ENCODE peak calls at places on chromosomes 7 and 10, in five cellular contexts. One of them, this sample, is unnamed.
A peak's percentile ranks its signal among the peaks of the same experiment; 100 is the strongest.

GRCh38 chr7:46391215-46391614 is 470.1 kb upstream of the IGFBP3 start:
- DNase-seq in GM23338: no peak
- DNase-seq in activated T-cell treated with anti-CD3 and anti-CD28 coated beads for 1 hour: no peak
- DNase-seq in SW 1271: no peak
- DNase-seq in stimulated activated CD4-positive, alpha-beta T cell treated with anti-CD3 and anti-CD28 coated beads, Interleukin-4, amount 100 ng/mL, for 24 hours: no peak
- DNase-seq in this sample: no peak

GRCh38 chr10:13390604-13391522 is 42.8 kb upstream of the SEPHS1 start:
- DNase-seq in GM23338: peak; percentile 45
- DNase-seq in activated T-cell treated with anti-CD3 and anti-CD28 coated beads for 1 hour: no peak
- DNase-seq in SW 1271: no peak
- DNase-seq in stimulated activated CD4-positive, alpha-beta T cell treated with anti-CD3 and anti-CD28 coated beads, Interleukin-4, amount 100 ng/mL, for 24 hours: no peak
- DNase-seq in this sample: no peak

GRCh38 chr7:30224511-30225031 is 59.8 kb upstream of the ZNRF2 start:
- DNase-seq in GM23338: no peak
- DNase-seq in activated T-cell treated with anti-CD3 and anti-CD28 coated beads for 1 hour: no peak
- DNase-seq in SW 1271: no peak
- DNase-seq in stimulated activated CD4-positive, alpha-beta T cell treated with anti-CD3 and anti-CD28 coated beads, Interleukin-4, amount 100 ng/mL, for 24 hours: no peak
- DNase-seq in this sample: no peak

GRCh38 chr10:70115948-70116682 is 16.5 kb downstream of the AIFM2 start:
- DNase-seq in GM23338: peak; percentile 84
- DNase-seq in activated T-cell treated with anti-CD3 and anti-CD28 coated beads for 1 hour: peak; percentile 37
- DNase-seq in SW 1271: peak; percentile 34
- DNase-seq in stimulated activated CD4-positive, alpha-beta T cell treated with anti-CD3 and anti-CD28 coated beads, Interleukin-4, amount 100 ng/mL, for 24 hours: peak; percentile 66
- DNase-seq in this sample: peak; percentile 71

GRCh38 chr10:78700816-78701520 is 367.8 kb upstream of the ZMIZ1 start:
- DNase-seq in GM23338: no peak
- DNase-seq in activated T-cell treated with anti-CD3 and anti-CD28 coated beads for 1 hour: no peak
- DNase-seq in SW 1271: no peak
- DNase-seq in stimulated activated CD4-positive, alpha-beta T cell treated with anti-CD3 and anti-CD28 coated beads, Interleukin-4, amount 100 ng/mL, for 24 hours: no peak
- DNase-seq in this sample: no peak

GRCh38 chr7:75962607-75963382 is 31.6 kb downstream of the TMEM120A start:
- DNase-seq in GM23338: no peak
- DNase-seq in activated T-cell treated with anti-CD3 and anti-CD28 coated beads for 1 hour: no peak
- DNase-seq in SW 1271: no peak
- DNase-seq in stimulated activated CD4-positive, alpha-beta T cell treated with anti-CD3 and anti-CD28 coated beads, Interleukin-4, amount 100 ng/mL, for 24 hours: no peak
- DNase-seq in this sample: no peak

GRCh38 chr7:151876112-151876898 is 610 bp downstream of the PRKAG2 start:
- DNase-seq in GM23338: peak; percentile 74
- DNase-seq in activated T-cell treated with anti-CD3 and anti-CD28 coated beads for 1 hour: peak; percentile 47
- DNase-seq in SW 1271: peak; percentile 63
- DNase-seq in stimulated activated CD4-positive, alpha-beta T cell treated with anti-CD3 and anti-CD28 coated beads, Interleukin-4, amount 100 ng/mL, for 24 hours: peak; percentile 70
- DNase-seq in this sample: no peak

GRCh38 chr10:37947526-37947925 is 28.9 kb downstream of the ZNF25 start:
- DNase-seq in GM23338: no peak
- DNase-seq in activated T-cell treated with anti-CD3 and anti-CD28 coated beads for 1 hour: no peak
- DNase-seq in SW 1271: no peak
- DNase-seq in stimulated activated CD4-positive, alpha-beta T cell treated with anti-CD3 and anti-CD28 coated beads, Interleukin-4, amount 100 ng/mL, for 24 hours: no peak
- DNase-seq in this sample: no peak

GRCh38 chr10:83375274-83375673 is 764.0 kb upstream of the GHITM start:
- DNase-seq in GM23338: no peak
- DNase-seq in activated T-cell treated with anti-CD3 and anti-CD28 coated beads for 1 hour: no peak
- DNase-seq in SW 1271: no peak
- DNase-seq in stimulated activated CD4-positive, alpha-beta T cell treated with anti-CD3 and anti-CD28 coated beads, Interleukin-4, amount 100 ng/mL, for 24 hours: no peak
- DNase-seq in this sample: no peak

GRCh38 chr7:97155897-97156418 is 38.5 kb downstream of the SDHAF3 start:
- DNase-seq in GM23338: no peak
- DNase-seq in activated T-cell treated with anti-CD3 and anti-CD28 coated beads for 1 hour: no peak
- DNase-seq in SW 1271: no peak
- DNase-seq in stimulated activated CD4-positive, alpha-beta T cell treated with anti-CD3 and anti-CD28 coated beads, Interleukin-4, amount 100 ng/mL, for 24 hours: no peak
- DNase-seq in this sample: no peak

GRCh38 chr10:46248651-46249131 is 38.1 kb upstream of the ANTXRL start:
- DNase-seq in GM23338: no peak
- DNase-seq in activated T-cell treated with anti-CD3 and anti-CD28 coated beads for 1 hour: no peak
- DNase-seq in SW 1271: no peak
- DNase-seq in stimulated activated CD4-positive, alpha-beta T cell treated with anti-CD3 and anti-CD28 coated beads, Interleukin-4, amount 100 ng/mL, for 24 hours: no peak
- DNase-seq in this sample: no peak

GRCh38 chr7:55521543-55522267 is 50.6 kb downstream of the VOPP1 start:
- DNase-seq in GM23338: peak; percentile 46
- DNase-seq in activated T-cell treated with anti-CD3 and anti-CD28 coated beads for 1 hour: no peak
- DNase-seq in SW 1271: no peak
- DNase-seq in stimulated activated CD4-positive, alpha-beta T cell treated with anti-CD3 and anti-CD28 coated beads, Interleukin-4, amount 100 ng/mL, for 24 hours: no peak
- DNase-seq in this sample: no peak

GRCh38 chr7:150323682-150324365 is 479 bp upstream of the ACTR3C start:
- DNase-seq in GM23338: no peak
- DNase-seq in activated T-cell treated with anti-CD3 and anti-CD28 coated beads for 1 hour: no peak
- DNase-seq in SW 1271: no peak
- DNase-seq in stimulated activated CD4-positive, alpha-beta T cell treated with anti-CD3 and anti-CD28 coated beads, Interleukin-4, amount 100 ng/mL, for 24 hours: peak; percentile 31
- DNase-seq in this sample: no peak

GRCh38 chr10:29642996-29643395 is 8.2 kb upstream of the SVIL start:
- DNase-seq in GM23338: no peak
- DNase-seq in activated T-cell treated with anti-CD3 and anti-CD28 coated beads for 1 hour: no peak
- DNase-seq in SW 1271: no peak
- DNase-seq in stimulated activated CD4-positive, alpha-beta T cell treated with anti-CD3 and anti-CD28 coated beads, Interleukin-4, amount 100 ng/mL, for 24 hours: no peak
- DNase-seq in this sample: no peak

GRCh38 chr10:46553238-46554049 is 3.0 kb downstream of the GPRIN2 start:
- DNase-seq in GM23338: no peak
- DNase-seq in activated T-cell treated with anti-CD3 and anti-CD28 coated beads for 1 hour: no peak
- DNase-seq in SW 1271: no peak
- DNase-seq in stimulated activated CD4-positive, alpha-beta T cell treated with anti-CD3 and anti-CD28 coated beads, Interleukin-4, amount 100 ng/mL, for 24 hours: peak; percentile 4
- DNase-seq in this sample: no peak

GRCh38 chr7:70142247-70142932 is 544.1 kb downstream of the AUTS2 start:
- DNase-seq in GM23338: no peak
- DNase-seq in activated T-cell treated with anti-CD3 and anti-CD28 coated beads for 1 hour: no peak
- DNase-seq in SW 1271: no peak
- DNase-seq in stimulated activated CD4-positive, alpha-beta T cell treated with anti-CD3 and anti-CD28 coated beads, Interleukin-4, amount 100 ng/mL, for 24 hours: no peak
- DNase-seq in this sample: no peak

GRCh38 chr10:132512693-132513345 is 24.8 kb upstream of the INPP5A start:
- DNase-seq in GM23338: no peak
- DNase-seq in activated T-cell treated with anti-CD3 and anti-CD28 coated beads for 1 hour: no peak
- DNase-seq in SW 1271: no peak
- DNase-seq in stimulated activated CD4-positive, alpha-beta T cell treated with anti-CD3 and anti-CD28 coated beads, Interleukin-4, amount 100 ng/mL, for 24 hours: no peak
- DNase-seq in this sample: no peak

GRCh38 chr7:155811895-155812761 is at the start of gene SHH:
- DNase-seq in GM23338: peak; percentile 46
- DNase-seq in activated T-cell treated with anti-CD3 and anti-CD28 coated beads for 1 hour: no peak
- DNase-seq in SW 1271: no peak
- DNase-seq in stimulated activated CD4-positive, alpha-beta T cell treated with anti-CD3 and anti-CD28 coated beads, Interleukin-4, amount 100 ng/mL, for 24 hours: no peak
- DNase-seq in this sample: no peak

GRCh38 chr10:114905450-114905849 is 32.5 kb upstream of the TRUB1 start:
- DNase-seq in GM23338: no peak
- DNase-seq in activated T-cell treated with anti-CD3 and anti-CD28 coated beads for 1 hour: no peak
- DNase-seq in SW 1271: no peak
- DNase-seq in stimulated activated CD4-positive, alpha-beta T cell treated with anti-CD3 and anti-CD28 coated beads, Interleukin-4, amount 100 ng/mL, for 24 hours: no peak
- DNase-seq in this sample: no peak

GRCh38 chr7:77308792-77309191 is 107.4 kb downstream of the GSAP start:
- DNase-seq in GM23338: no peak
- DNase-seq in activated T-cell treated with anti-CD3 and anti-CD28 coated beads for 1 hour: no peak
- DNase-seq in SW 1271: no peak
- DNase-seq in stimulated activated CD4-positive, alpha-beta T cell treated with anti-CD3 and anti-CD28 coated beads, Interleukin-4, amount 100 ng/mL, for 24 hours: no peak
- DNase-seq in this sample: no peak

GRCh38 chr7:28955356-28955722 is 2.8 kb downstream of the TRIL start:
- DNase-seq in GM23338: peak; percentile 49
- DNase-seq in activated T-cell treated with anti-CD3 and anti-CD28 coated beads for 1 hour: no peak
- DNase-seq in SW 1271: no peak
- DNase-seq in stimulated activated CD4-positive, alpha-beta T cell treated with anti-CD3 and anti-CD28 coated beads, Interleukin-4, amount 100 ng/mL, for 24 hours: no peak
- DNase-seq in this sample: no peak

This sample was measured in OCI-LY7.